ENCODE peak calls at places on chromosomes 5 and 9, in eight cellular contexts. F is Caco-2, U is lower leg skin, Z is MCF 10A, W is colonic mucosa, T is stomach, H is testis, X is cardiac muscle cell. Q is an unnamed sample.

GRCh38 chr5:91848453-91848852 is 465.3 kb upstream of the ARRDC3 start:
- DNase-seq in U (no peak), H (no peak), X (no peak), T (no peak), F (no peak), W (no peak), Z (peak; percentile 93), Q (no peak)

GRCh38 chr9:112174223-112174964 is 703 bp downstream of the SUSD1 start:
- DNase-seq in U (peak; percentile 89), H (peak; percentile 73), W (peak; percentile 84), F (peak; percentile 79), Z (peak; percentile 52), X (peak; percentile 55), T (peak; percentile 79), Q (peak; percentile 29)

GRCh38 chr5:172007153-172007794 is 836 bp upstream of the FBXW11 start:
- DNase-seq in W (peak; percentile 32), U (no peak), F (no peak), T (no peak), H (no peak), Z (no peak), X (peak; percentile 22), Q (no peak)

GRCh38 chr5:151155149-151155776 is 2.3 kb downstream of the ANXA6 start:
- DNase-seq in F (no peak), W (peak; percentile 39), H (no peak), T (no peak), U (no peak), X (no peak), Z (no peak), Q (no peak)

GRCh38 chr9:111740739-111741138 is 54.0 kb downstream of the SHOC1 start:
- DNase-seq in U (no peak), W (no peak), F (no peak), Z (no peak), T (no peak), H (peak; percentile 21), X (no peak), Q (no peak)

GRCh38 chr5:116944171-116944570 is 369.5 kb upstream of the SEMA6A start:
- DNase-seq in U (no peak), F (peak; percentile 1), H (no peak), W (peak; percentile 35), T (no peak), X (no peak), Z (peak; percentile 17), Q (no peak)

GRCh38 chr9:83538890-83539238 is 663 bp upstream of the FRMD3 start:
- DNase-seq in U (no peak), H (no peak), X (no peak), W (no peak), F (no peak), T (no peak), Z (no peak), Q (no peak)

GRCh38 chr9:78365979-78366697 is 69.2 kb downstream of the PSAT1 start:
- DNase-seq in Z (peak; percentile 29), U (no peak), W (no peak), X (peak; percentile 22), T (no peak), H (no peak), F (no peak), Q (no peak)

GRCh38 chr5:72441861-72442540 is 65.2 kb downstream of the ZNF366 start:
- DNase-seq in X (no peak), W (no peak), U (no peak), Z (peak; percentile 84), H (no peak), T (no peak), F (no peak), Q (no peak)

GRCh38 chr5:80255425-80255751 is 460 bp downstream of the SERINC5 start:
- DNase-seq in F (peak; percentile 68), T (peak; percentile 73), X (peak; percentile 59), H (peak; percentile 46), Z (peak; percentile 63), U (peak; percentile 95), W (peak; percentile 77), Q (peak; percentile 53)

GRCh38 chr9:35718726-35719511 is 13.1 kb downstream of the TLN1 start:
- DNase-seq in X (no peak), U (no peak), Z (no peak), F (no peak), H (no peak), W (no peak), T (no peak), Q (no peak)

GRCh38 chr9:128554155-128554862 is 1.9 kb downstream of the SPTAN1 start:
- DNase-seq in X (peak; percentile 85), U (peak; percentile 88), F (peak; percentile 80), W (peak; percentile 64), H (peak; percentile 83), T (peak; percentile 37), Z (peak; percentile 75), Q (peak; percentile 5)

GRCh38 chr9:69376651-69377050 is 51.6 kb downstream of the ENTREP1 start:
- DNase-seq in F (no peak), X (no peak), Z (peak; percentile 89), T (peak; percentile 33), H (no peak), W (no peak), U (no peak), Q (no peak)

GRCh38 chr5:73280386-73280785 is 107.4 kb downstream of the TMEM174 start:
- DNase-seq in W (no peak), F (no peak), X (no peak), U (no peak), Z (peak; percentile 28), H (no peak), T (no peak), Q (no peak)

GRCh38 chr9:98971168-98971914 is 27.6 kb downstream of the COL15A1 start:
- DNase-seq in F (no peak), Z (no peak), X (peak; percentile 34), W (no peak), U (no peak), T (no peak), H (no peak), Q (peak; percentile 34)

GRCh38 chr9:81787747-81788632 is 98.6 kb upstream of the TLE1 start:
- DNase-seq in T (no peak), F (peak; percentile 60), X (no peak), H (no peak), Z (peak; percentile 96), U (no peak), W (peak; percentile 53), Q (no peak)

GRCh38 chr9:122444366-122444765 is 33.4 kb downstream of the OR1J1 start:
- DNase-seq in F (no peak), U (no peak), X (no peak), T (peak; percentile 35), Z (peak; percentile 4), H (no peak), W (no peak), Q (no peak)

GRCh38 chr5:77180167-77181081 is 30.1 kb upstream of the PDE8B start:
- DNase-seq in U (no peak), X (peak; percentile 28), Z (no peak), W (peak; percentile 31), H (peak; percentile 69), T (peak; percentile 67), F (peak; percentile 42), Q (peak; percentile 4)

GRCh38 chr5:172770675-172771438 is at the start of gene DUSP1:
- DNase-seq in W (peak; percentile 99), H (peak; percentile 100), T (peak; percentile 100), U (peak; percentile 100), X (peak; percentile 99), F (peak; percentile 98), Z (peak; percentile 99), Q (peak; percentile 95)

GRCh38 chr9:4923580-4924544 is 61.2 kb upstream of the JAK2 start:
- DNase-seq in X (no peak), Z (peak; percentile 52), W (no peak), F (peak; percentile 19), H (peak; percentile 32), U (no peak), T (no peak), Q (no peak)

GRCh38 chr9:133604214-133604613 is 5.0 kb downstream of the FAM163B start:
- DNase-seq in X (peak; percentile 60), T (no peak), F (peak; percentile 38), U (no peak), Z (no peak), W (no peak), H (no peak), Q (no peak)
- TF ChIP-seq CTCF in X (no peak), T (no peak), F (no peak), U (no peak), Z (no peak), W (no peak), H (no peak), Q (no peak)

DNA sequence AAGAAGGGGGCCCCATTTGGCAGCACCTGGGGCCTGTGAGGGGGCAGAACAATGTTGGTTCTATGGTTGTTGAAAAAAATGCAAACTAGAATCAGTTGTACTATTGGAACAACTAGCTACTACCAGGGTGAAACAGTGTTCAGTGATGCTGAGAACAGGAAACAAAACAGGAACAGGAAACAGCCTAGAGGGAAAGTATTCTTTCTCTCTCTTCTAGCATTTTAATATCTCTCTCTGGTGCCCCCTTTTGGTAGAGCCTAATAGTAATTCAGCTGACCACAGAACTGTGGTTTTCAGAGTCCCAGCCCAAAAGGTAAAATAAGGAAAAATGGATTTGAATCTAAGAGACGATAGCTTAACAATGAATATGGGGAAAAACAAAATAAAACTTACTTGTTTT is 138.0 kb upstream of the KCNN2 start:
- DNase-seq in W (no peak), Z (peak; percentile 53), H (no peak), F (peak; percentile 8), T (no peak), X (no peak), U (no peak), Q (no peak)
- TF ChIP-seq CTCF in W (peak; percentile 28), Z (peak; percentile 45), H (peak; percentile 29), F (no peak), T (no peak), X (peak; percentile 38), U (no peak), Q (peak; percentile 52)

DNA sequence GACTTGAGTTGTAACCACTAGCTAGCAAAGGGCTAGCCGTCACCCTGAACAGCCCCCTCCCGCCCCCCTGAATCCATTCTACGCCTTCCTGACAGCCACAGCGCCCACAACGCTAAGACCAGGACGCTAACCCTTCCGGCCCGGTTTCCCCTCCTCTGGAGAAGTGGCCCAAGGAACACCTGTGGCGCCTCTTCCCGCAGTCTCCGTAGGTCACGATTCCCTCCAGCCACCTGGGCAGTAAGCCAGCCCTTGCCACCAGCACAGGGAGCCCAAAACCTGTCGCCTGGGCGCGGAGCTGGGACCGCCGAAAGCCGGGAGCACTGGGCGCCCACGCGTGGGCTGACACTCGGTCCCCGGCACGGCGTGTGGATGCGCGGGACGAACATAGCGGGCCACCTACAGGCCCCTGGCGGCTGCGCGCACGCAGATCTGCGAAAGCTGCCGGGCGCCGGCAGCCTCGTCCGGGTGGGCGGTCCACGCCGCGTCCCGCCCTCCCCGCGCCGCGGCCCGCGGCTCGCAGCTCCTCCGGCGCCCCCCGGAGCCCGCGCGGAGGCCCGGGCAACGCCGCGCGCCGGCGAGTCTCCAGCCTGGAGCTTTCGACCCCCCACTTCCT is 596 bp downstream of the IRF1 start:
- DNase-seq in H (peak; percentile 58), X (peak; percentile 18), U (peak; percentile 91), F (no peak), W (peak; percentile 60), T (peak; percentile 69), Z (peak; percentile 40), Q (no peak)
- TF ChIP-seq CTCF in H (peak; percentile 2), X (peak; percentile 16), U (no peak), F (no peak), W (no peak), T (no peak), Z (no peak), Q (peak; percentile 22)

DNA sequence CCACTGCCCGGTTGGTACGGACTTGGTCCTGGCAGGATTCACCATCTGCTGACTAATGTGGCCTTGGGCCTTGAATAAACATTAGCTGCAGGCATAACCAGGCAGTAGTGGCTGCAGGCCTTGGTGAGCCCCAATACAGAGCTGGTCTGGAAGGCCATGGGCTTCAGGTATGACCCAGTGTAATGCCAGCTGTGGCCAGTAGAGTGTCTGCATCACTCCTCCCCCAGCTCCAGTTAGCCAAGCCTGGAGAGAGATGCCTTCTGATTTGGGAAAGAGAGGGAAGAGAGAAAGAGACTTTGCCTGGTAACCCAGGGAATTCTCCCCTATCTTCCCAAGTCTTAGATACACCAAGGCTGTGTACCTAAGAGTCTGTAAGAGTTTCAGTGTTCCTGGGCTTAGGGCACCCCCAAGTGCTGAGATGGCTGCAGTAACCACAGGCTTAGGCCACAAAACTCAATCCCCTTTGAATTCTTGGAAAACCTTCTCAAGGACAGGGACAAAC is 5.6 kb upstream of the C5 start:
- DNase-seq in X (no peak), T (no peak), W (no peak), Z (peak; percentile 23), U (peak; percentile 34), H (no peak), F (peak; percentile 51), Q (no peak)
- TF ChIP-seq CTCF in X (peak; percentile 34), T (peak; percentile 14), W (peak; percentile 40), Z (peak; percentile 26), U (no peak), H (peak; percentile 10), F (peak; percentile 67), Q (peak; percentile 42)

Q was measured in neural crest cell.